ENCODE peak calls at places on chromosomes 6 and 20, in four cellular contexts. V, Y, X and I are unnamed samples.

GRCh38 chr20:21099653-21100589 is 6.2 kb downstream of the LINC00237 start:
- DNase-seq in V (peak; percentile 18), Y (no peak), X (peak; percentile 81), I (peak; percentile 56)

GRCh38 chr6:74631558-74631957 is 574.3 kb downstream of the COL12A1 start:
- DNase-seq in V (no peak), Y (no peak), X (no peak), I (no peak)

GRCh38 chr6:11918021-11918738 is 93.9 kb upstream of the HIVEP1 start:
- DNase-seq in V (peak; percentile 95), Y (peak; percentile 26), X (peak; percentile 27), I (peak; percentile 52)

GRCh38 chr6:47464052-47464451 is 13.5 kb upstream of the CD2AP start:
- DNase-seq in V (no peak), Y (no peak), X (peak; percentile 24), I (no peak)

GRCh38 chr20:54549523-54550326 is 74.3 kb downstream of the DOK5 start:
- DNase-seq in V (no peak), Y (no peak), X (no peak), I (no peak)

GRCh38 chr6:155126727-155127439 is 131.8 kb downstream of the TIAM2 start:
- DNase-seq in V (peak; percentile 85), Y (no peak), X (peak; percentile 72), I (no peak)

GRCh38 chr6:25617997-25618396 is 34.0 kb upstream of the SCGN start:
- DNase-seq in V (no peak), Y (no peak), X (no peak), I (no peak)

GRCh38 chr6:19380287-19380686 is 456.9 kb upstream of the ID4 start:
- DNase-seq in V (no peak), Y (no peak), X (no peak), I (no peak)

GRCh38 chr6:163423696-163424095 is 9.2 kb downstream of the QKI start:
- DNase-seq in V (no peak), Y (no peak), X (no peak), I (no peak)

GRCh38 chr6:119587537-119587936 is 238.0 kb upstream of the MAN1A1 start:
- DNase-seq in V (peak; percentile 45), Y (no peak), X (peak; percentile 5), I (no peak)

GRCh38 chr6:136037885-136038460 is 186.5 kb downstream of the PDE7B start:
- DNase-seq in V (peak; percentile 41), Y (no peak), X (no peak), I (no peak)

GRCh38 chr20:44601801-44602204 is 19.4 kb downstream of the PKIG start:
- DNase-seq in V (peak; percentile 38), Y (no peak), X (no peak), I (peak; percentile 27)

GRCh38 chr6:15621203-15622044 is 41.4 kb downstream of the DTNBP1 start:
- DNase-seq in V (peak; percentile 62), Y (no peak), X (no peak), I (no peak)

GRCh38 chr6:551405-551804 is 105.5 kb downstream of the HUS1B start:
- DNase-seq in V (peak; percentile 64), Y (peak; percentile 45), X (no peak), I (no peak)

GRCh38 chr6:150263765-150264415 is 104.9 kb upstream of the IYD start:
- DNase-seq in V (no peak), Y (no peak), X (no peak), I (peak; percentile 15)

GRCh38 chr20:43563429-43563828 is 4.6 kb downstream of the SGK2 start:
- DNase-seq in V (no peak), Y (no peak), X (no peak), I (no peak)

GRCh38 chr6:41774841-41775240 is 4.9 kb downstream of the FRS3 start:
- DNase-seq in V (no peak), Y (no peak), X (no peak), I (no peak)

GRCh38 chr6:38646166-38646565 is 6.4 kb upstream of the BTBD9 start:
- DNase-seq in V (no peak), Y (no peak), X (no peak), I (no peak)

GRCh38 chr6:131914967-131915751 is 36.0 kb downstream of the CCN2 start:
- DNase-seq in V (peak; percentile 76), Y (peak; percentile 70), X (peak; percentile 63), I (peak; percentile 77)